ENCODE peak calls at places on chromosomes 1 and 21, in six cellular contexts. K, Z, F, T, E and J are unnamed samples.

GRCh38 chr1:226569879-226570547 is 21.4 kb downstream of the STUM start:
- DNase-seq in K (no peak), T (peak), F (no peak), Z (peak), E (peak), J (no peak)

GRCh38 chr1:156045070-156045469 is 8.5 kb downstream of the UBQLN4 start:
- DNase-seq in T (no peak), F (no peak), K (no peak), E (no peak), Z (no peak), J (no peak)

GRCh38 chr1:66282343-66282852 is 251.6 kb upstream of the SGIP1 start:
- DNase-seq in K (no peak), F (no peak), T (peak), E (peak), Z (no peak), J (peak)

GRCh38 chr1:30809514-30810263 is 52.1 kb upstream of the LAPTM5 start:
- DNase-seq in E (no peak), K (no peak), T (no peak), F (no peak), Z (no peak), J (no peak)

GRCh38 chr1:110176299-110176956 is 26.1 kb downstream of the SLC6A17 start:
- DNase-seq in T (no peak), Z (no peak), E (no peak), K (peak), F (no peak), J (no peak)

GRCh38 chr21:17455451-17455850 is 57.4 kb upstream of the CXADR start:
- DNase-seq in E (no peak), T (no peak), Z (no peak), K (no peak), F (no peak), J (no peak)

GRCh38 chr21:27813750-27814149 is 846.9 kb upstream of the ADAMTS5 start:
- DNase-seq in Z (no peak), T (no peak), E (no peak), K (peak), F (no peak), J (no peak)

GRCh38 chr1:239308701-239309333 is 77.6 kb upstream of the CHRM3 start:
- DNase-seq in K (no peak), Z (no peak), E (peak), F (no peak), T (peak), J (no peak)

GRCh38 chr1:107474877-107475612 is 334.2 kb downstream of the NTNG1 start:
- DNase-seq in T (no peak), F (no peak), Z (no peak), E (no peak), K (no peak), J (no peak)

GRCh38 chr21:24939288-24939687 is 668.0 kb downstream of the MRPL39 start:
- DNase-seq in E (no peak), Z (no peak), K (no peak), F (no peak), T (no peak), J (no peak)

GRCh38 chr21:42672699-42673458 is 19.5 kb downstream of the PDE9A start:
- DNase-seq in F (no peak), K (peak), Z (no peak), T (no peak), E (no peak), J (no peak)

GRCh38 chr1:67850151-67850551 is 16.9 kb upstream of the GNG12 start:
- DNase-seq in Z (no peak), K (no peak), T (no peak), F (peak), E (no peak), J (no peak)

GRCh38 chr21:36810443-36810842 is 111.5 kb downstream of the SIM2 start:
- DNase-seq in K (no peak), E (no peak), F (no peak), Z (no peak), T (no peak), J (no peak)

GRCh38 chr1:53511933-53512806 is 53.0 kb downstream of the DMRTB1 start:
- DNase-seq in T (no peak), K (peak), Z (no peak), E (no peak), F (no peak), J (no peak)

GRCh38 chr1:61352845-61353435 is 270.6 kb downstream of the NFIA start:
- DNase-seq in T (no peak), K (no peak), E (no peak), F (no peak), Z (no peak), J (no peak)

GRCh38 chr1:51877434-51878306 is 857 bp downstream of the NRDC start:
- DNase-seq in T (peak), Z (no peak), E (peak), K (no peak), F (peak), J (no peak)

GRCh38 chr1:149844096-149844495 is 55.3 kb upstream of the BOLA1 start:
- DNase-seq in T (no peak), Z (no peak), K (no peak), E (no peak), F (no peak), J (no peak)

GRCh38 chr1:168392958-168393357 is 112.3 kb downstream of the TBX19 start:
- DNase-seq in Z (no peak), K (no peak), T (no peak), E (no peak), F (no peak), J (no peak)

GRCh38 chr1:201925961-201926585 is 20.3 kb downstream of the LMOD1 start:
- DNase-seq in K (no peak), E (no peak), F (no peak), Z (no peak), T (no peak), J (no peak)